ENCODE peak calls at places on chromosomes 7 and 10, in four cellular contexts. One of them, this sample, is unnamed. For H3K27me3 and H3K36me3, the result is how much of the 10 kb centered on the place peaks cover.

GRCh38 chr7:34973400-34973760 is 63.9 kb downstream of the DPY19L1 start:
- DNase-seq in spleen: no peak
- DNase-seq in BJ: no peak
- DNase-seq in MM.1S: no peak
- DNase-seq in this sample: no peak

GRCh38 chr7:129298268-129298893 is 73.6 kb downstream of the AHCYL2 start:
- DNase-seq in MM.1S: peak
- DNase-seq in spleen: no peak
- DNase-seq in BJ: peak
- DNase-seq in this sample: no peak

GRCh38 chr10:34713875-34714274 is 101.2 kb downstream of the PARD3 start:
- DNase-seq in BJ: no peak
- DNase-seq in spleen: no peak
- DNase-seq in MM.1S: no peak
- DNase-seq in this sample: no peak

GRCh38 chr10:4315529-4315928 is 510.5 kb upstream of the AKR1E2 start:
- DNase-seq in BJ: no peak
- DNase-seq in MM.1S: no peak
- DNase-seq in spleen: no peak
- DNase-seq in this sample: no peak

GRCh38 chr7:125934539-125934938 is 1004.9 kb upstream of the POT1 start:
- DNase-seq in BJ: no peak
- DNase-seq in MM.1S: no peak
- DNase-seq in spleen: no peak
- DNase-seq in this sample: no peak

GRCh38 chr10:69413221-69413865 is 3.4 kb downstream of the TACR2 start:
- DNase-seq in BJ: no peak
- DNase-seq in MM.1S: no peak
- DNase-seq in spleen: peak
- DNase-seq in this sample: no peak

GRCh38 chr7:148337166-148337565 is 253.4 kb upstream of the C7orf33 start:
- DNase-seq in spleen: no peak
- DNase-seq in MM.1S: no peak
- DNase-seq in BJ: no peak
- DNase-seq in this sample: no peak

GRCh38 chr10:77609781-77610272 is 27.8 kb downstream of the KCNMA1 start:
- DNase-seq in MM.1S: peak
- DNase-seq in spleen: no peak
- DNase-seq in BJ: no peak
- DNase-seq in this sample: no peak

GRCh38 chr7:116571037-116571436 is 46.2 kb downstream of the CAV1 start:
- DNase-seq in MM.1S: no peak
- DNase-seq in spleen: no peak
- DNase-seq in BJ: peak
- DNase-seq in this sample: no peak

GRCh38 chr7:123537026-123537642 is 2.7 kb upstream of the IQUB start:
- DNase-seq in MM.1S: peak
- DNase-seq in spleen: no peak
- DNase-seq in BJ: no peak
- DNase-seq in this sample: no peak

GRCh38 chr10:124262249-124262865 is 156.4 kb downstream of the OAT start:
- DNase-seq in MM.1S: no peak
- DNase-seq in spleen: no peak
- DNase-seq in BJ: no peak
- DNase-seq in this sample: no peak

GRCh38 chr7:92631067-92631829 is 41.1 kb upstream of the FAM133B start:
- DNase-seq in MM.1S: no peak
- DNase-seq in BJ: no peak
- DNase-seq in spleen: no peak
- DNase-seq in this sample: peak

GRCh38 chr7:131042269-131043160 is 285.2 kb upstream of the MKLN1 start:
- DNase-seq in MM.1S: no peak
- DNase-seq in BJ: no peak
- DNase-seq in spleen: no peak
- DNase-seq in this sample: no peak

GRCh38 chr10:103188853-103189252 is 4.2 kb downstream of the NT5C2 start:
- DNase-seq in spleen: no peak
- DNase-seq in MM.1S: no peak
- DNase-seq in BJ: no peak
- DNase-seq in this sample: no peak

GRCh38 chr7:91265693-91266066 is 1.4 kb downstream of the FZD1 start:
- DNase-seq in MM.1S: no peak
- DNase-seq in BJ: no peak
- DNase-seq in spleen: peak
- DNase-seq in this sample: no peak

GRCh38 chr7:71238541-71238940 is 106.6 kb downstream of the GALNT17 start:
- DNase-seq in spleen: no peak
- DNase-seq in BJ: no peak
- DNase-seq in MM.1S: no peak
- DNase-seq in this sample: no peak

GRCh38 chr10:454860-455259 is 234.6 kb downstream of the DIP2C start:
- DNase-seq in spleen: no peak
- DNase-seq in BJ: peak
- DNase-seq in MM.1S: no peak
- DNase-seq in this sample: no peak

GRCh38 chr10:122541541-122542002 is 19.0 kb upstream of the DMBT1 start:
- DNase-seq in BJ: no peak
- DNase-seq in MM.1S: no peak
- DNase-seq in spleen: no peak
- DNase-seq in this sample: no peak

GRCh38 chr10:75825656-75826055 is 394.2 kb downstream of the LRMDA start:
- DNase-seq in spleen: no peak
- DNase-seq in BJ: no peak
- DNase-seq in MM.1S: no peak
- DNase-seq in this sample: no peak

GRCh38 chr10:109592391-109592790 is 330.9 kb downstream of the XPNPEP1 start:
- DNase-seq in BJ: no peak
- DNase-seq in MM.1S: no peak
- DNase-seq in spleen: no peak
- DNase-seq in this sample: no peak

GRCh38 chr7:138116156-138116555 is 39.9 kb downstream of the AKR1D1 start:
- DNase-seq in MM.1S: no peak
- DNase-seq in spleen: no peak
- DNase-seq in BJ: no peak
- DNase-seq in this sample: no peak

GRCh38 chr10:58237014-58237830 is 30.5 kb downstream of the IPMK start:
- DNase-seq in MM.1S: no peak
- DNase-seq in BJ: peak
- DNase-seq in spleen: no peak
- DNase-seq in this sample: no peak

GRCh38 chr7:2609001-2609411 is 22.8 kb upstream of the TTYH3 start:
- DNase-seq in BJ: no peak
- DNase-seq in MM.1S: no peak
- DNase-seq in spleen: no peak
- DNase-seq in this sample: no peak

GRCh38 chr10:101560293-101561067 is 27.6 kb downstream of the POLL start:
- DNase-seq in BJ: no peak
- DNase-seq in spleen: peak
- DNase-seq in MM.1S: no peak
- DNase-seq in this sample: no peak

GRCh38 chr10:60535427-60535826 is 145.8 kb upstream of the ANK3 start:
- DNase-seq in BJ: no peak
- DNase-seq in spleen: no peak
- DNase-seq in MM.1S: no peak
- DNase-seq in this sample: no peak

GRCh38 chr10:50892467-50892866 is 7.0 kb upstream of the A1CF start:
- DNase-seq in MM.1S: no peak
- DNase-seq in spleen: no peak
- DNase-seq in BJ: no peak
- DNase-seq in this sample: no peak

GRCh38 chr10:116852246-116852645 is 2.9 kb downstream of the ENO4 start:
- DNase-seq in MM.1S: no peak
- DNase-seq in BJ: no peak
- DNase-seq in spleen: no peak
- DNase-seq in this sample: no peak

GRCh38 chr10:33937259-33937658 is 602.8 kb upstream of the NRP1 start:
- DNase-seq in MM.1S: no peak
- DNase-seq in BJ: no peak
- DNase-seq in spleen: no peak
- DNase-seq in this sample: no peak

GRCh38 chr7:103940382-103941268 is 48.8 kb downstream of the RELN start:
- DNase-seq in MM.1S: no peak
- DNase-seq in spleen: no peak
- DNase-seq in BJ: no peak
- DNase-seq in this sample: no peak

GRCh38 chr7:105962353-105962752 is 711 bp upstream of the CDHR3 start:
- DNase-seq in spleen: no peak
- DNase-seq in MM.1S: no peak
- DNase-seq in BJ: no peak
- DNase-seq in this sample: no peak

GRCh38 chr7:42883950-42884349 is 27.9 kb downstream of the C7orf25 start:
- DNase-seq in spleen: peak
- DNase-seq in MM.1S: no peak
- DNase-seq in BJ: no peak
- DNase-seq in this sample: peak

GRCh38 chr7:112723416-112723815 is 66.8 kb downstream of the TMEM168 start:
- DNase-seq in BJ: no peak
- DNase-seq in MM.1S: no peak
- DNase-seq in spleen: no peak
- DNase-seq in this sample: no peak

GRCh38 chr7:70720191-70720873 is 411.6 kb upstream of the GALNT17 start:
- DNase-seq in MM.1S: no peak
- DNase-seq in spleen: no peak
- DNase-seq in BJ: no peak
- DNase-seq in this sample: no peak

GRCh38 chr10:91137822-91138221 is 82.6 kb upstream of the PCGF5 start:
- DNase-seq in MM.1S: no peak
- DNase-seq in spleen: no peak
- DNase-seq in BJ: no peak
- DNase-seq in this sample: no peak

GRCh38 chr10:102150970-102151773 is 1.0 kb upstream of the NOLC1 start:
- DNase-seq in MM.1S: no peak
- DNase-seq in spleen: peak
- DNase-seq in BJ: no peak
- DNase-seq in this sample: no peak

GRCh38 chr7:16646427-16647081 is 573 bp downstream of the BZW2 start:
- DNase-seq in MM.1S: peak
- DNase-seq in spleen: no peak
- DNase-seq in BJ: no peak
- DNase-seq in this sample: no peak

DNA sequence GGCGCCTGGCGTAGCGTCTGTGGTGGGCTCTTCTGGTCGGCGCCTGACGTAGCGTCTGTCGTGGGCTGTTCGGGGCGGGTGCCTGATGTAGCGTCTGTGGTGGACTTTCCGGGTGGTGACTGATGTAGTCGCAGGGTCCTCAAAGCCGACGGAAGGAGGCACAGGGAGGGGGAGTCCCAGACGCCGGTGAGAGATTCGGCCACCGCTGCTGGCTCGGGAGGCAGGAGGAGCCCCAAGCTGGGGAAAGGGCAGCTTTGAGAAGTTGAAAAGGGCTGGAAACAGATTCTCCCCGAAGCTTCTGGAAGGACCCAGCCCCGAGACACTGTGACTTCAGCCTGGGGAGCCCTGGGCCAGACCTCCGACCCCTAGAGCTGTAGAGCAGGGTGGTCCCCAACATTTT is 105.7 kb downstream of the DNAJB6 start:
- DNase-seq in spleen: peak
- DNase-seq in MM.1S: no peak
- DNase-seq in BJ: no peak
- DNase-seq in this sample: no peak
- H3K27me3 ChIP-seq in spleen: under half
- H3K27me3 ChIP-seq in MM.1S: half or more
- H3K27me3 ChIP-seq in BJ: under half
- H3K27me3 ChIP-seq in this sample: under half

DNA sequence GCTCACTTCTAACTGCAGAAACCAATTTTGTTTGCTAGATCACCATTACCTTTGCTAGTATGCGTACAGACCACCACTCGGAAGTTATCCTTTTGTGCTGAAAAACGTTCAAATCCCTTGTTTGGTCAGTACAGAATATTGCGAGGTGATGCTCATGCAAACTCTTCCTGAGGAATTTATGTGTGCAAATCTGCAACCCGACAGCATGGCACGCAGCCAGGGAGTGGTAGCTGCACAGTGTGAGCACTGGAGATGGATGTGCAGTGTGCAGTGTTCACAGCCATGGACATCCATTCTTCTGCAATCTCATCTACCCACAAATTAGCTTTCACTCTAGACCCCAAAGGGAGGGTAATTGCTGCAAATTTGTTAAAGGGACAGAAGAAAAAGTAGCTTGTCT is 72.3 kb downstream of the CACUL1 start:
- DNase-seq in MM.1S: no peak
- DNase-seq in BJ: no peak
- DNase-seq in spleen: no peak
- DNase-seq in this sample: no peak
- H3K36me3 ChIP-seq in MM.1S: under half
- H3K36me3 ChIP-seq in BJ: under half
- H3K36me3 ChIP-seq in spleen: under half
- H3K36me3 ChIP-seq in this sample: under half

GRCh38 chr7:155513543-155514285 is 32.6 kb downstream of the CNPY1 start:
- DNase-seq in spleen: no peak
- DNase-seq in MM.1S: no peak
- DNase-seq in BJ: no peak
- DNase-seq in this sample: no peak
- H3K27me3 ChIP-seq in spleen: half or more
- H3K27me3 ChIP-seq in MM.1S: half or more
- H3K27me3 ChIP-seq in BJ: under half
- H3K27me3 ChIP-seq in this sample: under half

GRCh38 chr10:93346060-93346459 is 136.1 kb downstream of the MYOF start:
- DNase-seq in BJ: peak
- DNase-seq in MM.1S: no peak
- DNase-seq in spleen: no peak
- DNase-seq in this sample: no peak
- H3K36me3 ChIP-seq in BJ: under half
- H3K36me3 ChIP-seq in MM.1S: under half
- H3K36me3 ChIP-seq in spleen: under half
- H3K36me3 ChIP-seq in this sample: under half

DNA sequence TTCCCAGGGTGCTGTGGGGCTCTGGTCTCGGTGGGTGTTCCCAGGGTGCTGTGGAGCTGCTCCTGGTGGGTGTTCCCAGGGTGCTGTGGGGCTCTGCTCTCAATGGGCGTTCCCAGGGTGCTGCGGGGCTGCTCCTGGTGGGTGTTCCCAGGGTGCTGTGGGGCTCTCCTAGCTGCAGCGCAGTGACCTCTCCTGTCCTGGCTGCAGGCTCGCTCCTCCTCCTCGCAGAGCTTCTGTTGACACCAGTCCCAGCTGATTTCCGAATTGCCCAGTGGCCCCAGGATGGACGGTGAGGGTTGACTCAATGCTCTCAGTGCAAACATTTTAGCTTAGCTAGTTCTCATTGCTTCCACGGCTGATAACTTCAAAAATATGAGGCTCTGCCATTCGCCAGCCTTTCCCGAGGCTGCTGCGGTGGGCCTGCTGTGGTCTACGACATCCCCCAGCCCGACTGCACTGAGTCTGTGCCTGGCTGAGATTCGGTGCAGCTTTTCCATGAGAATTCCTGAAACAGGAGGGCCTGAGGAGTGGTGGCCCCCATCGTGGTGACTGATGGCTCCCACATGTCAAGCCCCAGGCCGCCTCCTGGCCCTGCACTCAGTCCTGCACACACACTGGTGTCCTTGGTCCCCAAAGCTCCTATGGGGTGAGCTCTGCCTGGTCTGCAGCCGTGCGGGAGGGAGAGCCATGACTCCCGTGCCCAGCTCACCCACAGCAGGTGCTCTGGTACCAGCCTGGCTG is 58.3 kb upstream of the NKX6-2 start:
- DNase-seq in MM.1S: no peak
- DNase-seq in spleen: peak
- DNase-seq in BJ: no peak
- DNase-seq in this sample: no peak
- H3K27me3 ChIP-seq in MM.1S: under half
- H3K27me3 ChIP-seq in spleen: under half
- H3K27me3 ChIP-seq in BJ: under half
- H3K27me3 ChIP-seq in this sample: under half